ENCODE peak calls at places on chromosomes 11 and 22, in eight cellular contexts. P, T, F, L, Z, G, J and M are unnamed samples.

GRCh38 chr22:46750861-46751260 is 11.6 kb upstream of the TBC1D22A start:
- DNase-seq in P (no peak), T (no peak), F (no peak), L (no peak), Z (no peak), G (no peak), J (no peak), M (no peak)

GRCh38 chr11:65931773-65932557 is 12.7 kb downstream of the DRAP1 start:
- DNase-seq in P (no peak), T (no peak), F (no peak), L (no peak), Z (no peak), G (peak), J (no peak), M (no peak)

GRCh38 chr11:210122-210802 is 2.8 kb downstream of the RIC8A start:
- DNase-seq in P (peak), T (peak), F (no peak), L (peak), Z (no peak), G (peak), J (peak), M (no peak)

GRCh38 chr11:13328276-13328675 is 50.7 kb downstream of the BMAL1 start:
- DNase-seq in P (no peak), T (no peak), F (no peak), L (no peak), Z (no peak), G (no peak), J (no peak), M (no peak)

GRCh38 chr22:47352920-47353700 is 590.7 kb downstream of the TBC1D22A start:
- DNase-seq in P (no peak), T (no peak), F (no peak), L (no peak), Z (no peak), G (peak), J (no peak), M (no peak)

GRCh38 chr11:12224537-12224893 is 114.1 kb downstream of the MICAL2 start:
- DNase-seq in P (peak), T (peak), F (peak), L (peak), Z (peak), G (peak), J (no peak), M (peak)

GRCh38 chr11:34593085-34593484 is 27.8 kb upstream of the EHF start:
- DNase-seq in P (no peak), T (no peak), F (no peak), L (no peak), Z (no peak), G (no peak), J (no peak), M (no peak)

GRCh38 chr11:9688716-9689511 is 25.0 kb downstream of the SWAP70 start:
- DNase-seq in P (peak), T (no peak), F (no peak), L (peak), Z (peak), G (peak), J (no peak), M (no peak)

GRCh38 chr11:126669416-126669815 is 313.9 kb downstream of the ST3GAL4 start:
- DNase-seq in P (no peak), T (no peak), F (no peak), L (peak), Z (no peak), G (no peak), J (no peak), M (no peak)

GRCh38 chr11:100861221-100861620 is 174.1 kb downstream of the ARHGAP42 start:
- DNase-seq in P (peak), T (no peak), F (no peak), L (no peak), Z (no peak), G (no peak), J (no peak), M (no peak)

GRCh38 chr22:17878186-17878694 is 104.0 kb upstream of the BID start:
- DNase-seq in P (no peak), T (no peak), F (no peak), L (no peak), Z (no peak), G (no peak), J (no peak), M (no peak)

GRCh38 chr11:121293276-121293569 is 652 bp downstream of the SC5D start:
- DNase-seq in P (peak), T (no peak), F (no peak), L (peak), Z (no peak), G (no peak), J (no peak), M (no peak)

GRCh38 chr11:71467164-71467563 is 14.2 kb downstream of the NADSYN1 start:
- DNase-seq in P (peak), T (no peak), F (no peak), L (no peak), Z (no peak), G (no peak), J (no peak), M (no peak)

GRCh38 chr22:47071078-47071811 is 308.8 kb downstream of the TBC1D22A start:
- DNase-seq in P (no peak), T (no peak), F (no peak), L (no peak), Z (no peak), G (no peak), J (no peak), M (no peak)

GRCh38 chr11:57777969-57778317 is 16.3 kb downstream of the CTNND1 start:
- DNase-seq in P (peak), T (no peak), F (no peak), L (no peak), Z (no peak), G (no peak), J (no peak), M (no peak)

GRCh38 chr22:38172489-38173155 is 9.0 kb downstream of the PLA2G6 start:
- DNase-seq in P (peak), T (peak), F (peak), L (peak), Z (no peak), G (peak), J (peak), M (peak)

GRCh38 chr22:37472418-37473006 is 13.7 kb downstream of the MFNG start:
- DNase-seq in P (peak), T (no peak), F (no peak), L (peak), Z (peak), G (no peak), J (no peak), M (peak)

GRCh38 chr11:78339483-78339882 is 78.1 kb downstream of the GAB2 start:
- DNase-seq in P (no peak), T (no peak), F (no peak), L (no peak), Z (no peak), G (no peak), J (no peak), M (no peak)

GRCh38 chr11:70088735-70089250 is 10.7 kb downstream of the ANO1 start:
- DNase-seq in P (no peak), T (no peak), F (no peak), L (no peak), Z (no peak), G (no peak), J (no peak), M (no peak)

GRCh38 chr11:78037056-78037455 is 14.0 kb upstream of the KCTD14 start:
- DNase-seq in P (peak), T (no peak), F (no peak), L (no peak), Z (no peak), G (no peak), J (no peak), M (no peak)

GRCh38 chr11:75449776-75450175 is 16.8 kb upstream of the KLHL35 start:
- DNase-seq in P (no peak), T (no peak), F (peak), L (no peak), Z (no peak), G (no peak), J (no peak), M (no peak)
- H3K4me3 ChIP-seq in P (no peak), T (no peak), F (no peak), L (no peak), Z (no peak), G (no peak), J (no peak), M (no peak)

GRCh38 chr11:122743949-122744876 is 88.7 kb downstream of the UBASH3B start:
- DNase-seq in P (no peak), T (no peak), F (no peak), L (no peak), Z (peak), G (no peak), J (no peak), M (peak)
- H3K4me3 ChIP-seq in P (no peak), T (no peak), F (no peak), L (no peak), Z (no peak), G (no peak), J (no peak), M (no peak)

GRCh38 chr22:49994361-49995058 is 18.1 kb downstream of the IL17REL start:
- DNase-seq in P (no peak), T (no peak), F (peak), L (no peak), Z (no peak), G (no peak), J (no peak), M (no peak)

GRCh38 chr22:49992921-49993648 is 19.5 kb downstream of the IL17REL start:
- DNase-seq in P (peak), T (peak), F (peak), L (peak), Z (peak), G (peak), J (no peak), M (peak)

GRCh38 chr22:49995059-49995412 is 17.5 kb downstream of the IL17REL start:
- DNase-seq in P (no peak), T (no peak), F (no peak), L (no peak), Z (no peak), G (no peak), J (no peak), M (no peak)

GRCh38 chr22:49991907-49992533 is 20.5 kb downstream of the IL17REL start:
- DNase-seq in P (no peak), T (no peak), F (no peak), L (no peak), Z (no peak), G (no peak), J (no peak), M (no peak)

GRCh38 chr22:49993649-49994360 is 18.8 kb downstream of the IL17REL start:
- DNase-seq in P (no peak), T (peak), F (peak), L (no peak), Z (no peak), G (no peak), J (no peak), M (no peak)
- H3K4me3 ChIP-seq in P (no peak), T (no peak), F (no peak), L (no peak), Z (no peak), G (no peak), J (no peak), M (no peak)

GRCh38 chr11:73946798-73947458 is 3.9 kb upstream of the DNAJB13 start:
- DNase-seq in P (no peak), T (no peak), F (no peak), L (no peak), Z (no peak), G (no peak), J (no peak), M (no peak)

GRCh38 chr11:73949912-73950311 is 914 bp upstream of the DNAJB13 start:
- DNase-seq in P (no peak), T (no peak), F (no peak), L (no peak), Z (no peak), G (no peak), J (no peak), M (no peak)

GRCh38 chr11:73951797-73952196 is 971 bp downstream of the DNAJB13 start:
- DNase-seq in P (peak), T (no peak), F (no peak), L (peak), Z (no peak), G (no peak), J (no peak), M (no peak)

GRCh38 chr11:73949246-73949645 is 1.6 kb upstream of the DNAJB13 start:
- DNase-seq in P (no peak), T (no peak), F (no peak), L (no peak), Z (no peak), G (no peak), J (no peak), M (no peak)

GRCh38 chr11:73950869-73951710 is at the start of gene DNAJB13:
- DNase-seq in P (peak), T (no peak), F (no peak), L (peak), Z (peak), G (no peak), J (no peak), M (no peak)
- H3K4me3 ChIP-seq in P (no peak), T (no peak), F (no peak), L (no peak), Z (no peak), G (no peak), J (no peak), M (no peak)

DNA sequence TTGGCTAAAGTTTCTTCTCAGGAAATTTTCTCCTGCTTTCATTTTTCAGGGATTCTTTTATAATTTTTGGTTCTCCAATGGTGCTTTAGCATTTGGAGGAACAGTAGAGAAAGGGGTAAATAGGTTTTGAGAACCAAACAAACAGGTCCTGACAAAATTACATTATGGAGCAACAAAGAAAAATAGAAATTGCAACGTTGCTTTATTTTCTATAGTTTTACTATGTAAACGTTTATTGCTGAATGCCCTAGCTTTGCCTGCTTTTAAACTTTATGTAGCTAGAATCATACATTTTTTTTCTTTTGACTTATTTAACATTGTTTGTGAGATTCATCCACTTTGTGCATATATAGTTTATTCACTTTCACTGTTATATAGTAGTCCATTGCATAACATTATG is 43.8 kb upstream of the OR5P2 start:
- DNase-seq in P (no peak), T (no peak), F (no peak), L (no peak), Z (no peak), G (no peak), J (no peak), M (no peak)
- H3K4me3 ChIP-seq in P (no peak), T (no peak), F (no peak), L (no peak), Z (no peak), G (no peak), J (no peak), M (no peak)

GRCh38 chr11:112882494-112883381 is 78.5 kb upstream of the NCAM1 start:
- DNase-seq in P (no peak), T (no peak), F (no peak), L (no peak), Z (no peak), G (no peak), J (no peak), M (no peak)
- H3K4me3 ChIP-seq in P (no peak), T (no peak), F (no peak), L (no peak), Z (no peak), G (no peak), J (no peak), M (no peak)

GRCh38 chr11:40185793-40186192 is 1273.7 kb downstream of the LRRC4C start:
- DNase-seq in P (no peak), T (no peak), F (no peak), L (no peak), Z (no peak), G (no peak), J (no peak), M (no peak)
- H3K4me3 ChIP-seq in P (no peak), T (no peak), F (no peak), L (no peak), Z (no peak), G (no peak), J (no peak), M (no peak)